ENCODE peak calls at places on chromosome 3, in eight cellular contexts. P is AG10803, R is pancreas, D is cardiac fibroblast, I is AG09309, A is fibroblast of pulmonary artery, Y is Caco-2, B is fibroblast of mammary gland. Q is an unnamed sample.

GRCh38 chr3:25532763-25533162 is 104.7 kb downstream of the RARB start:
- DNase-seq in P (no peak), R (no peak), D (peak), I (no peak), A (peak), Y (no peak), B (peak), Q (peak)

GRCh38 chr3:64327039-64327804 is 102.0 kb upstream of the PRICKLE2 start:
- DNase-seq in P (peak), R (no peak), D (peak), I (no peak), A (peak), Y (no peak), B (peak), Q (no peak)

GRCh38 chr3:31743690-31744089 is 211.0 kb downstream of the STT3B start:
- DNase-seq in P (no peak), R (no peak), D (no peak), I (no peak), A (peak), Y (no peak), B (no peak), Q (no peak)

GRCh38 chr3:169841171-169841570 is 28.5 kb upstream of the LRRC34 start:
- DNase-seq in P (no peak), R (no peak), D (peak), I (no peak), A (peak), Y (no peak), B (no peak), Q (peak)

GRCh38 chr3:179765396-179765795 is 112.6 kb downstream of the USP13 start:
- DNase-seq in P (peak), R (no peak), D (no peak), I (no peak), A (no peak), Y (no peak), B (no peak), Q (no peak)

GRCh38 chr3:34886443-34886842 is 752.9 kb upstream of the ARPP21 start:
- DNase-seq in P (no peak), R (no peak), D (no peak), I (no peak), A (no peak), Y (no peak), B (no peak), Q (no peak)

GRCh38 chr3:155334897-155335883 is 41.7 kb upstream of the STRIT1 start:
- DNase-seq in P (no peak), R (no peak), D (peak), I (no peak), A (peak), Y (no peak), B (no peak), Q (peak)

GRCh38 chr3:140530603-140531002 is 147.3 kb upstream of the TRIM42 start:
- DNase-seq in P (no peak), R (no peak), D (no peak), I (no peak), A (no peak), Y (no peak), B (no peak), Q (no peak)

GRCh38 chr3:152915695-152916094 is 80.8 kb downstream of the P2RY1 start:
- DNase-seq in P (no peak), R (no peak), D (no peak), I (no peak), A (no peak), Y (no peak), B (no peak), Q (no peak)

GRCh38 chr3:35216501-35217266 is 422.6 kb upstream of the ARPP21 start:
- DNase-seq in P (no peak), R (no peak), D (no peak), I (no peak), A (no peak), Y (no peak), B (no peak), Q (no peak)

GRCh38 chr3:20462723-20463122 is 276.7 kb upstream of the SGO1 start:
- DNase-seq in P (no peak), R (no peak), D (peak), I (no peak), A (peak), Y (no peak), B (peak), Q (no peak)

GRCh38 chr3:171862993-171863521 is 19.9 kb downstream of the TMEM212 start:
- DNase-seq in P (peak), R (no peak), D (peak), I (no peak), A (peak), Y (no peak), B (no peak), Q (no peak)

GRCh38 chr3:57646723-57647122 is 46.2 kb downstream of the DENND6A start:
- DNase-seq in P (peak), R (no peak), D (peak), I (peak), A (peak), Y (no peak), B (peak), Q (no peak)

GRCh38 chr3:18087963-18088362 is 337.2 kb downstream of the SATB1 start:
- DNase-seq in P (no peak), R (no peak), D (no peak), I (no peak), A (no peak), Y (no peak), B (no peak), Q (no peak)

GRCh38 chr3:43919067-43919466 is 228.3 kb downstream of the ABHD5 start:
- DNase-seq in P (peak), R (no peak), D (peak), I (no peak), A (no peak), Y (no peak), B (peak), Q (no peak)

GRCh38 chr3:152021951-152022461 is 148.6 kb downstream of the SUCNR1 start:
- DNase-seq in P (peak), R (no peak), D (peak), I (no peak), A (peak), Y (no peak), B (peak), Q (no peak)

GRCh38 chr3:56762718-56763117 is 39.0 kb downstream of the ARHGEF3 start:
- DNase-seq in P (no peak), R (no peak), D (no peak), I (no peak), A (no peak), Y (no peak), B (no peak), Q (no peak)

GRCh38 chr3:139340784-139341183 is 3.0 kb upstream of the MRPS22 start:
- DNase-seq in P (no peak), R (no peak), D (no peak), I (no peak), A (no peak), Y (no peak), B (no peak), Q (no peak)

GRCh38 chr3:126340943-126341754 is 16.1 kb downstream of the KLF15 start:
- DNase-seq in P (no peak), R (peak), D (no peak), I (no peak), A (no peak), Y (peak), B (no peak), Q (no peak)

GRCh38 chr3:30426319-30426993 is 179.9 kb upstream of the TGFBR2 start:
- DNase-seq in P (peak), R (no peak), D (peak), I (no peak), A (peak), Y (no peak), B (peak), Q (no peak)

GRCh38 chr3:136146981-136147729 is 49.0 kb downstream of the MSL2 start:
- DNase-seq in P (peak), R (no peak), D (no peak), I (no peak), A (no peak), Y (no peak), B (peak), Q (no peak)

GRCh38 chr3:64799606-64800005 is 111.8 kb upstream of the ADAMTS9 start:
- DNase-seq in P (no peak), R (no peak), D (no peak), I (no peak), A (no peak), Y (no peak), B (no peak), Q (no peak)

GRCh38 chr3:169515132-169515531 is 148.4 kb downstream of the MECOM start:
- DNase-seq in P (no peak), R (no peak), D (no peak), I (no peak), A (no peak), Y (no peak), B (no peak), Q (no peak)

GRCh38 chr3:98709433-98709832 is 53.7 kb upstream of the ST3GAL6 start:
- DNase-seq in P (no peak), R (no peak), D (no peak), I (no peak), A (no peak), Y (no peak), B (no peak), Q (no peak)

GRCh38 chr3:51333021-51333420 is 52.1 kb upstream of the MANF start:
- DNase-seq in P (no peak), R (no peak), D (no peak), I (no peak), A (no peak), Y (no peak), B (no peak), Q (no peak)

GRCh38 chr3:60365360-60365759 is 885.9 kb downstream of the FHIT start:
- DNase-seq in P (no peak), R (no peak), D (peak), I (no peak), A (peak), Y (no peak), B (peak), Q (no peak)

DNA sequence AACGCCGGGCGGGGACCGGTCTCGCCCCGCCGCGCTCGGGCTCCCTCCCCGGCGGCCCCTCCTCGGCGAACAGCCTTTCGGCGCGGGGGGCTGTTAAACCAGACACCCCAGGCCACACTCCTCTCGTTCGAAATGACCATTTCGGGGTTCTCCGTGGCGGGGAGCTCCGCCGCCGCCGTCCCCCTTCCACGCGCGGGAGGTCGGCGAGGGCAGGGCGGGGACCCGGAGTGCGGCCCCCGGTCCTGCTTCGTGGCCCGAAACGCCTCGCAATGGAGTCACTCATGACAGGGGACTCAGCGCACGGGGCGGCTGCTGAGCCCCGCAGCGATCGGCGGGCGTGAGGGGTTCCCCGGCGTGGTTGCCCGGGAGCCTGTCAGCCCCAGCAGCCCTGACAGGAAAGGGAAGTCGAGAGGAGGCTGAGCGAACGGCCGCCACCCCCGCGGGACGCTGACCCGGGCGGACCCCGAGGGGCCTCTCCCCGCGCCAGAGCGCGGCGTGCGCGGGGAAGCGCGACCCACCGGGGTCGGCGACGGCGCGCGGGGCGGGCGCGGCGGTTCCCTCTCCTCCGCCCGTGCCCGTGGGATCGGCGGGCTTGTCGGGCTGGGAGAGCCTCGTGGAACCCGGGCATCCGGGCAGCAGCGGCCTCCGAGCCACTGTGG is 497 bp upstream of the PIGZ start:
- DNase-seq in P (peak), R (no peak), D (peak), I (no peak), A (no peak), Y (no peak), B (peak), Q (peak)
- H3K4me3 ChIP-seq in P (peak), R (peak), D (peak), I (peak), A (peak), Y (peak), B (peak), Q (peak)

GRCh38 chr3:129606522-129607390 is at the start of gene PLXND1:
- DNase-seq in P (peak), R (peak), D (peak), I (no peak), A (peak), Y (peak), B (peak), Q (no peak)

GRCh38 chr3:129608936-129609590 is 2.6 kb upstream of the PLXND1 start:
- DNase-seq in P (no peak), R (no peak), D (no peak), I (no peak), A (no peak), Y (no peak), B (no peak), Q (no peak)

GRCh38 chr3:129609591-129610169 is 3.2 kb upstream of the PLXND1 start:
- DNase-seq in P (no peak), R (no peak), D (peak), I (no peak), A (no peak), Y (no peak), B (no peak), Q (no peak)

GRCh38 chr3:129607391-129608068 is 1.1 kb upstream of the PLXND1 start:
- DNase-seq in P (no peak), R (no peak), D (peak), I (no peak), A (no peak), Y (no peak), B (no peak), Q (no peak)

DNA sequence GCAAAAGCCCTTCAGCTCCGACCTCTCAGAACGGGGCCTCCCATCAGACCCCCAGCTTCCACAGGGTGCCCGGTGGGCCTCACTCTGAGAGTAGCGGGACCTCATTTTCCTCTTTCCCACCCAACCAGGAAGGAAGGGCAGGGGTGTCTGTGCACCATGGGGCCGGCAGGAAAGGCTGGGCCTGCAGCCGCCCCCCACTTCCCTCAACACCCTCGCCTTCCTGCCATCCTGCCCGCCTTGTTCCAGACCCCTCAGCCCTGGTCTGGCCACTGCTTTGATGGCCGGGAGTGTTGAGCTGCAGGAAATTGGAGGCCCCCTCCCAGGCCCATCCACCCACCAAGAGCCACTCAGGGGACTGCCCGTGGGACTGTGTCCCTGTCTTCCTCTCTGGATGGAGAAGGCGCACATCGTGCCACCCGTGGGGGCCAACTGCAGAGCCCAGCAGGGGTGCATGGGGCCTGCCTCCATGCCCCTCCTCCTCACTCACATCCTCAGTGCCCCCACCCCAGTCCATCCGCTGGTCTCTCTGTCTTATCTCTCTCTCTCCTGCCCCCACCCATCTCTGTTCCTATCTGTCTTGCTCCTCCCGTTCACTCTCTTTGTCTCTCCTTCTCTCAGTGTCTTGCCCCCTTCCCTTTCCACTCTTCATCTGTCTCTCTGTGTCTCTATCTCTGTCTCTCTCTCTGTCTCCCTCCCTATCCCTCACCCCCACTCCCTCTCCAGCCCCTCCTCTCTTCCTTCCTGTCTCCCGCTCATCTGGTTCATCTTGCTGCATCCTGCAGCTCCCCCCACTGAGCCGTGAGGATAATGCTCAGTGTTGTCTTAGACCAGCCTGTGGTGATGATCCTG is 1.8 kb upstream of the PLXND1 start:
- DNase-seq in P (peak), R (no peak), D (peak), I (no peak), A (peak), Y (no peak), B (peak), Q (no peak)
- TF ChIP-seq CTCF in P (peak), R (no peak), D (peak), I (peak), A (peak), Y (no peak), B (peak), Q (no peak)

DNA sequence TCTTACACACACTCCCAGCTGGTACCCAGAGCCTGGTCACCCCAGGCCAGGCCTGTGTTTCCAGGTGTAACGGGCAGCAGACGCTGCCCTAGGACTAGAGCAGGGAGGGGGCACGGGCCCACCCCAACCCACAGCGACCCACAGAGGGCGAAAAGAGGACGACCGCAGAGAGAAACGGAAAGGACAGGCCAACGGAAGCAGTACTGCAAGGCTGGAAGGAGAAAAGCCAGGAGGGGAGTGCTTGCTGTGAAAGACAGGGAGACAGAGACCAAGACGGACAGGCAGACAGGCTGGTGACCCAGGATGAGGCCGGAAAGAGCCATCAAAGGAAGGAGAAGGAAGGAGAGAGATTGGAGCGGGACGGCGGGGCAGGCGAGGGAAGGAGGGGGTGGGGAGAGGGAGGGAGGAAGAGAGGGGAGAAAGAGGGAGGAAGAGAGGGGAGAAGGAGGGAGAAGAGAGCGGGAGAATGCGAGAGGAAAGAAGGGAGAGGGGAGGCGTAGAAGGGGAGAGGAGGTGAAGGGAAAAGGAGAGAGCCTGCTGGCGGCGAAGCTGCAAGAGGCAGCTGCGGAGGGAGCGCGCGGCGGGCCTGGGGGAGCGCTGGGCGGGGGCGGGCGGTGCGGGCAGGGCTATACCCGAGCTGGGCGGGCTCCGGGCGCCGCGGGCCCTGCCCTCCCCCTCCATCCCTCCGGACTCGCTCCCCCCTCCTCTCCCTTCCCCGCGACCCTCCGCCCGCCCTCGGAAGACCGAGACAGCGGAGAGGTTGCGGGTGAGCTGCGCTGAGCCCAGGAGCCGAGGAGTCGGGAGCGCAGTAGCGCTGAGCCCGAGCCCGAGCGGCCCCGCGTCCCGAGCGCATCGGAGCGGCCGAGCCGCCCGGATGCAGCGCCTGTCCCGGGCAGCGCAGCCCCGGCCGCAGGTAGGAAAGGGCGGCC is at the start of gene SLC6A1:
- DNase-seq in P (no peak), R (no peak), D (no peak), I (no peak), A (no peak), Y (no peak), B (no peak), Q (no peak)
- H3K4me3 ChIP-seq in P (no peak), R (peak), D (peak), I (peak), A (no peak), Y (no peak), B (no peak), Q (no peak)

GRCh38 chr3:187295635-187296034 is 4.1 kb upstream of the MASP1 start:
- DNase-seq in P (no peak), R (no peak), D (peak), I (no peak), A (peak), Y (no peak), B (peak), Q (no peak)
- TF ChIP-seq CTCF in P (peak), R (no peak), D (peak), I (no peak), A (peak), Y (no peak), B (no peak), Q (peak)

GRCh38 chr3:37456270-37456708 is 281.9 kb upstream of the LRRFIP2 start:
- DNase-seq in P (peak), R (no peak), D (peak), I (no peak), A (peak), Y (no peak), B (peak), Q (no peak)
- H3K4me3 ChIP-seq in P (peak), R (no peak), D (no peak), I (no peak), A (no peak), Y (no peak), B (no peak), Q (no peak)

GRCh38 chr3:111277226-111277625 is 205.6 kb downstream of the NECTIN3 start:
- DNase-seq in P (peak), R (no peak), D (peak), I (peak), A (peak), Y (no peak), B (peak), Q (no peak)
- TF ChIP-seq CTCF in P (peak), R (no peak), D (no peak), I (peak), A (peak), Y (peak), B (peak), Q (no peak)

DNA sequence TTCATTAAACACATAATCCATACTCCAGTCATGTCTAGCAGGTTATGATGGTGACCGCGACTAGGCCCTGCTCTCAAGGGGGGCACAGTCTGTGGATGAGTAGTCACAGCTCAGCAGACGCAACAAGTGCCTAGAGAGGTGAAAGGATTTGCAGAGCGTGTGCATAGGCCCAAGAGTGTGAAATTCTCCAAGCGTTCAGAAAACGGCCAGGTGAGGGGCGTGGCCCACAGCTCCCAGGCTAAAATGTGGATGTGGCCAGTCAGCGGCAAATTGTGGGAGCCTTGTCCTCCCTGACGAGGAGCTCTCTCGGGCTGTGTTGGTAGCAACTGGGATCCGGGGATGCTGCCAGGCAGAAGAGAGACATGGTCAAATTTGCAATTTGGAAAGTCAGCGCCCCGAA is 46.4 kb upstream of the TSEN2 start:
- DNase-seq in P (no peak), R (no peak), D (no peak), I (no peak), A (no peak), Y (no peak), B (no peak), Q (no peak)
- H3K4me3 ChIP-seq in P (no peak), R (no peak), D (no peak), I (no peak), A (no peak), Y (no peak), B (no peak), Q (no peak)

GRCh38 chr3:156448300-156448699 is 106.6 kb downstream of the SSR3 start:
- DNase-seq in P (peak), R (no peak), D (peak), I (peak), A (peak), Y (no peak), B (peak), Q (peak)
- TF ChIP-seq CTCF in P (peak), R (no peak), D (peak), I (peak), A (peak), Y (peak), B (peak), Q (peak)

GRCh38 chr3:134600166-134600670 is 50.6 kb downstream of the KY start:
- DNase-seq in P (peak), R (no peak), D (peak), I (no peak), A (peak), Y (no peak), B (no peak), Q (no peak)
- H3K4me3 ChIP-seq in P (no peak), R (no peak), D (no peak), I (no peak), A (no peak), Y (no peak), B (no peak), Q (no peak)

Q was measured in GM12865.